ENCODE peak calls at places on chromosomes 6 and 20, in six cellular contexts. N is nephron progenitor cell; D is GM04503; Q is T-helper 2 cell; P is activated CD4-positive, CD25-positive, alpha-beta regulatory T cell; G is Right ventricle myocardium inferior. F is an unnamed sample.

GRCh38 chr6:135002229-135002844 is 52.3 kb downstream of the HBS1L start:
- DNase-seq in D (no peak), N (no peak), Q (no peak), G (no peak), P (no peak), F (no peak)

GRCh38 chr6:34090935-34091334 is 55.0 kb downstream of the GRM4 start:
- DNase-seq in N (no peak), G (no peak), Q (no peak), D (no peak), P (no peak), F (no peak)

GRCh38 chr6:37535701-37536461 is 36.2 kb upstream of the CCDC167 start:
- DNase-seq in Q (no peak), G (no peak), N (peak), P (no peak), D (no peak), F (no peak)

GRCh38 chr20:32444474-32445220 is 86.5 kb downstream of the ASXL1 start:
- DNase-seq in Q (no peak), G (no peak), P (no peak), N (no peak), D (no peak), F (no peak)

GRCh38 chr6:80336906-80337305 is 230.4 kb downstream of the BCKDHB start:
- DNase-seq in N (no peak), P (no peak), D (no peak), Q (no peak), G (no peak), F (no peak)

GRCh38 chr6:109678240-109678639 is 12.8 kb downstream of the AK9 start:
- DNase-seq in G (no peak), Q (no peak), P (no peak), N (no peak), D (no peak), F (no peak)

GRCh38 chr6:50952092-50952932 is 133.6 kb downstream of the TFAP2B start:
- DNase-seq in G (no peak), Q (no peak), P (no peak), N (no peak), D (no peak), F (no peak)

GRCh38 chr20:11982289-11982957 is 64.7 kb downstream of the BTBD3 start:
- DNase-seq in N (no peak), G (no peak), Q (no peak), P (no peak), D (no peak), F (no peak)

GRCh38 chr6:170163405-170164170 is 127.3 kb downstream of the DLL1 start:
- DNase-seq in D (no peak), N (no peak), G (peak), P (no peak), Q (no peak), F (no peak)

GRCh38 chr20:64084209-64085152 is at the start of gene LKAAEAR1:
- DNase-seq in D (no peak), P (no peak), G (peak), Q (no peak), N (no peak), F (no peak)

GRCh38 chr20:17568972-17569471 is 853 bp upstream of the DSTN start:
- DNase-seq in D (peak), G (peak), N (peak), P (no peak), Q (peak), F (no peak)

GRCh38 chr6:69233195-69233524 is 563.6 kb downstream of the LMBRD1 start:
- DNase-seq in Q (no peak), D (no peak), G (no peak), N (no peak), P (no peak), F (peak)

GRCh38 chr6:5481024-5481423 is 219.7 kb downstream of the FARS2 start:
- DNase-seq in N (no peak), P (no peak), Q (no peak), G (no peak), D (no peak), F (peak)

GRCh38 chr6:3405679-3406078 is 51.2 kb downstream of the SLC22A23 start:
- DNase-seq in N (no peak), D (peak), G (no peak), Q (no peak), P (no peak), F (no peak)

GRCh38 chr20:58903636-58904035 is 51.1 kb downstream of the GNAS start:
- DNase-seq in D (no peak), G (no peak), Q (no peak), N (no peak), P (no peak), F (no peak)

GRCh38 chr20:34390769-34391447 is 27.8 kb downstream of the ITCH start:
- DNase-seq in N (no peak), G (no peak), Q (no peak), P (peak), D (peak), F (no peak)

GRCh38 chr6:107061125-107062020 is 33.4 kb downstream of the MTRES1 start:
- DNase-seq in D (no peak), G (no peak), Q (no peak), P (no peak), N (no peak), F (no peak)

GRCh38 chr6:37648465-37649330 is 49.0 kb downstream of the MDGA1 start:
- DNase-seq in D (no peak), N (peak), Q (no peak), P (no peak), G (no peak), F (no peak)

GRCh38 chr6:150403458-150404245 is 34.8 kb downstream of the IYD start:
- DNase-seq in P (no peak), N (no peak), Q (no peak), G (no peak), D (no peak), F (no peak)

GRCh38 chr20:51749674-51750036 is 18.5 kb downstream of the ATP9A start:
- DNase-seq in D (no peak), Q (no peak), G (no peak), P (no peak), N (no peak), F (no peak)

GRCh38 chr6:93163146-93163545 is 256.2 kb downstream of the EPHA7 start:
- DNase-seq in P (no peak), Q (no peak), N (no peak), D (no peak), G (no peak), F (no peak)